ENCODE peak calls at places on chromosomes 4 and X, in eight cellular contexts. B is left ventricle myocardium inferior; S is cardiac fibroblast; I is body of pancreas; C is effector memory CD4-positive, alpha-beta T cell; D is spleen; K is tibial artery; F is AG10803. A is an unnamed sample.
A peak's percentile ranks its signal among the peaks of the same experiment; 100 is the strongest.

GRCh38 chrX:96436105-96436504 is 248.5 kb upstream of the DIAPH2 start:
- DNase-seq in K (no peak), C (no peak), I (no peak), B (no peak), S (peak; percentile 58), F (peak; percentile 73), D (no peak), A (peak; percentile 53)

GRCh38 chr4:84050014-84050413 is 449.1 kb downstream of the NKX6-1 start:
- DNase-seq in C (no peak), F (no peak), D (no peak), I (no peak), S (no peak), K (no peak), B (no peak), A (no peak)

GRCh38 chr4:134999169-134999568 is 797.6 kb upstream of the PABPC4L start:
- DNase-seq in B (no peak), S (no peak), C (no peak), D (no peak), I (no peak), K (no peak), F (no peak), A (no peak)

GRCh38 chr4:138035781-138036258 is 206.3 kb downstream of the SLC7A11 start:
- DNase-seq in D (no peak), C (no peak), F (peak; percentile 73), S (peak; percentile 84), K (no peak), I (no peak), B (no peak), A (peak; percentile 67)

GRCh38 chrX:10677490-10677889 is 57.1 kb upstream of the MID1 start:
- DNase-seq in C (no peak), I (no peak), K (no peak), F (peak; percentile 62), S (peak; percentile 7), B (no peak), D (no peak), A (no peak)

GRCh38 chr4:128386761-128387599 is 99.4 kb upstream of the PGRMC2 start:
- DNase-seq in B (peak; percentile 88), D (no peak), K (peak; percentile 98), C (no peak), S (peak; percentile 97), I (peak; percentile 97), F (peak; percentile 99), A (peak; percentile 98)

GRCh38 chrX:115894087-115894486 is 276.5 kb upstream of the AGTR2 start:
- DNase-seq in B (no peak), I (peak; percentile 43), S (peak; percentile 11), K (no peak), C (no peak), F (no peak), D (no peak), A (peak; percentile 52)

GRCh38 chrX:71668248-71668595 is 876 bp downstream of the LOC101059915 start:
- DNase-seq in K (no peak), B (no peak), C (no peak), I (no peak), D (no peak), S (no peak), F (no peak), A (no peak)

GRCh38 chrX:111098874-111099273 is 2.9 kb downstream of the PAK3 start:
- DNase-seq in S (peak; percentile 16), F (no peak), C (peak; percentile 56), I (peak; percentile 63), K (peak; percentile 65), D (peak; percentile 86), B (no peak), A (peak; percentile 25)

GRCh38 chrX:7133036-7133412 is 14.5 kb upstream of the STS start:
- DNase-seq in D (no peak), B (peak; percentile 19), C (no peak), I (no peak), F (peak; percentile 45), S (peak; percentile 20), K (no peak), A (peak; percentile 21)

GRCh38 chr4:121164291-121164690 is at the start of gene TNIP3:
- DNase-seq in S (peak; percentile 70), B (no peak), C (no peak), D (no peak), K (no peak), F (peak; percentile 39), I (no peak), A (no peak)

GRCh38 chr4:141121101-141121500 is 12.2 kb downstream of the RNF150 start:
- DNase-seq in S (no peak), D (no peak), B (no peak), I (no peak), K (no peak), C (no peak), F (no peak), A (no peak)

GRCh38 chr4:53551963-53552362 is 39.3 kb downstream of the LNX1 start:
- DNase-seq in D (no peak), F (peak; percentile 51), B (no peak), I (no peak), C (no peak), S (no peak), K (no peak), A (no peak)

DNA sequence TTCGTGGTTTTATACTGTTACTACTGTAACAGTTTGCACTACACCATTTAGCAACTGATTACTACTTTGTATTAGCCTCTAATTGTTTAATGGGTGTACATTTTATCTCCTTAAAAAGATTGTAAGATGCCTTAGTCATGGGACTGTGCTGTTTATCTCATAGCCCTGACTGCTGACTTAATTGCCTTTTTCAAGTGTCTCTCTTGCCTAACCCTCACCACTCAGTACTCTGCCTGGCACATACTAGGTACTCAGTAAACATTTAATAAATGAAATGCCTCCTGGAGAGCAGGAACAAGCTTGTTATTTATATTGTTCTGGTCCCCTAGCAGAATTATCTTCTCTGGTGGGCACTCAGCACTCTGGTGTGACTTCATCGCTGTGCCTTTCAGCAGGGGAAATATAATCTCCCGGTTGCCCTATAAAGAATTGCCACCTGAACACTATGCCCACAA is 1.7 kb upstream of the STIM2 start:
- DNase-seq in D (no peak), B (no peak), F (no peak), S (no peak), I (no peak), C (no peak), K (no peak), A (no peak)
- H3K4me3 ChIP-seq in D (peak overlapping the region; percentile 71), B (peak overlapping the region; percentile 82), F (no peak overlapping the region), S (no peak overlapping the region), I (no peak overlapping the region), C (peak overlapping the region; percentile 95), K (no peak overlapping the region), A (peak overlapping the region; percentile 81)

GRCh38 chr4:8186883-8187282 is 12.2 kb upstream of the SH3TC1 start:
- DNase-seq in D (no peak), I (no peak), B (no peak), K (no peak), F (no peak), C (no peak), S (no peak), A (no peak)

GRCh38 chr4:8185280-8185679 is 13.8 kb upstream of the SH3TC1 start:
- DNase-seq in I (no peak), S (peak; percentile 71), C (no peak), B (no peak), F (peak; percentile 94), K (no peak), D (no peak), A (peak; percentile 93)

GRCh38 chr4:8188085-8188484 is 11.0 kb upstream of the SH3TC1 start:
- DNase-seq in B (no peak), S (no peak), I (no peak), K (no peak), F (no peak), D (no peak), C (no peak), A (peak; percentile 20)

GRCh38 chr4:8184061-8184460 is 15.0 kb upstream of the SH3TC1 start:
- DNase-seq in C (no peak), B (no peak), I (no peak), F (no peak), K (no peak), S (no peak), D (no peak), A (no peak)

DNA sequence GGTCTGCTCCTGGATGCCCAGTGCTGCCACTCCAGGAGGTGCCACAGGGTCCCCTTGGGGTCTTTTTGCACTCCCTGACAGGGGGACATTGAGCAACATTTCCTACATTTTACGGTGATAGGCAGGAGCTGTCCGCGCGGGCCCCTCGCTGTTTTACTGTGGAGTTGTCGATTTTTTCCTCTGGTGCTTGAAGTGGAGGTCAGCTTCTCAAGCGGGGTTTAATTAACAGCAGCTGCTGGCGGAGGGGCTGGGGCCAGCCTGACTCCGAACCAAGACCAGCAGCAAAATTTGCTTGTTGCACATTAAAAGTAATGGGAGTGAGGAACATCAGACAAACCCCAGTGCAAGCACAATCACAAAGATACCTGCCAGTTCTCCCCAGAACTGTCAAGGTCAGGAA is 13.2 kb upstream of the SH3TC1 start:
- DNase-seq in C (no peak), S (no peak), I (no peak), F (peak; percentile 28), B (no peak), D (no peak), K (no peak), A (peak; percentile 51)
- H3K4me3 ChIP-seq in C (no peak overlapping the region), S (no peak overlapping the region), I (no peak overlapping the region), F (no peak overlapping the region), B (no peak overlapping the region), D (no peak overlapping the region), K (no peak overlapping the region), A (no peak overlapping the region)

GRCh38 chr4:133151681-133152329 is 2.7 kb downstream of the PCDH10 start:
- DNase-seq in C (no peak), D (no peak), I (no peak), F (no peak), B (no peak), S (no peak), K (peak; percentile 66), A (peak; percentile 46)

GRCh38 chr4:133151301-133151680 is 2.2 kb downstream of the PCDH10 start:
- DNase-seq in I (no peak), C (no peak), B (no peak), S (no peak), K (peak; percentile 63), F (no peak), D (no peak), A (peak; percentile 43)

GRCh38 chr4:133154725-133155124 is 5.6 kb downstream of the PCDH10 start:
- DNase-seq in S (peak; percentile 64), C (no peak), D (no peak), B (no peak), K (no peak), I (no peak), F (peak; percentile 11), A (peak; percentile 72)

GRCh38 chr4:133152330-133152791 is 3.3 kb downstream of the PCDH10 start:
- DNase-seq in K (peak; percentile 54), S (no peak), F (no peak), I (no peak), B (no peak), C (no peak), D (no peak), A (peak; percentile 37)

GRCh38 chr4:133152801-133153526 is 3.9 kb downstream of the PCDH10 start:
- DNase-seq in D (no peak), K (no peak), I (no peak), C (no peak), S (no peak), F (no peak), B (no peak), A (peak; percentile 53)
- H3K4me3 ChIP-seq in D (no peak overlapping the region), K (peak overlapping the region; percentile 63), I (no peak overlapping the region), C (no peak overlapping the region), S (peak overlapping the region; percentile 54), F (no peak overlapping the region), B (peak overlapping the region; percentile 62), A (peak overlapping the region; percentile 65)

DNA sequence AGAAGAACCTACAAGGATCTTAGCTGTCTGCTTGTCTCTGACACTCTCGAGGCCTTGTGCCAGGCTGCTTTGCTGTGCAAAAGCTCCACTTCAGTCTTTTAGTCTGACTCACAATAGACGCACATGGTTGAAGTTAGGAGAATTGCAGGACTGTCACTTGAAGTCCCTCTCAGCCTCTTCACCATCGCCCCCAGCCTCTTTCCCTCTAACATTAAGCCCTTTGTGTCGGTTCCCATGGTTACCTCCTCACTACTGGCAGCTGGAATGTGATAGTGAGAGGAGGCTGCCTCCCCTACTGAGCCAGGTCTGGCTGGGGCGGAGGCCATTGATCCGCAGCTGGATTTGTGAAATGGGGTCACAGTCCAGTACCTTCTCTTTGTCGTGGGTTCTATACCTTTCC is 201.8 kb downstream of the SOWAHB start:
- DNase-seq in S (no peak), I (peak; percentile 19), K (no peak), F (peak; percentile 64), B (no peak), C (no peak), D (no peak), A (peak; percentile 35)
- H3K4me3 ChIP-seq in S (no peak overlapping the region), I (no peak overlapping the region), K (no peak overlapping the region), F (no peak overlapping the region), B (no peak overlapping the region), C (no peak overlapping the region), D (no peak overlapping the region), A (no peak overlapping the region)